ENCODE peak calls at places on chromosomes 4 and X, in five cellular contexts. One of them, this sample, is unnamed.

GRCh38 chr4:175705407-175705806 is 106.7 kb downstream of the GPM6A start:
- DNase-seq in stomach: no peak
- DNase-seq in transverse colon: no peak
- DNase-seq in HL-60: no peak
- DNase-seq in K562: no peak
- DNase-seq in this sample: no peak

GRCh38 chr4:156638925-156639605 is 332.5 kb downstream of the PDGFC start:
- DNase-seq in stomach: no peak
- DNase-seq in transverse colon: no peak
- DNase-seq in HL-60: no peak
- DNase-seq in K562: no peak
- DNase-seq in this sample: no peak

GRCh38 chrX:6021316-6022091 is 207.2 kb downstream of the NLGN4X start:
- DNase-seq in stomach: peak; percentile 49
- DNase-seq in transverse colon: peak; percentile 35
- DNase-seq in HL-60: peak; percentile 16
- DNase-seq in K562: no peak
- DNase-seq in this sample: no peak

GRCh38 chr4:62717144-62717543 is 1517.0 kb downstream of the ADGRL3 start:
- DNase-seq in stomach: no peak
- DNase-seq in transverse colon: no peak
- DNase-seq in HL-60: no peak
- DNase-seq in K562: no peak
- DNase-seq in this sample: no peak

GRCh38 chrX:20965270-20966044 is 408.8 kb upstream of the CNKSR2 start:
- DNase-seq in stomach: no peak
- DNase-seq in transverse colon: no peak
- DNase-seq in HL-60: no peak
- DNase-seq in K562: no peak
- DNase-seq in this sample: no peak

GRCh38 chr4:147370881-147371280 is 110.0 kb upstream of the EDNRA start:
- DNase-seq in stomach: peak; percentile 37
- DNase-seq in transverse colon: peak; percentile 70
- DNase-seq in HL-60: no peak
- DNase-seq in K562: no peak
- DNase-seq in this sample: no peak

GRCh38 chr4:185656467-185656890 is 121.2 kb upstream of the PDLIM3 start:
- DNase-seq in stomach: peak; percentile 60
- DNase-seq in transverse colon: peak; percentile 25
- DNase-seq in HL-60: no peak
- DNase-seq in K562: no peak
- DNase-seq in this sample: no peak

GRCh38 chrX:71998836-71999509 is 88.3 kb downstream of the NHSL2 start:
- DNase-seq in stomach: peak; percentile 38
- DNase-seq in transverse colon: no peak
- DNase-seq in HL-60: peak; percentile 49
- DNase-seq in K562: peak; percentile 42
- DNase-seq in this sample: no peak

GRCh38 chr4:183571350-183572076 is 66.7 kb downstream of the ING2 start:
- DNase-seq in stomach: peak; percentile 74
- DNase-seq in transverse colon: peak; percentile 28
- DNase-seq in HL-60: peak; percentile 18
- DNase-seq in K562: no peak
- DNase-seq in this sample: no peak

GRCh38 chrX:23788946-23789345 is 6.0 kb downstream of the SAT1 start:
- DNase-seq in stomach: no peak
- DNase-seq in transverse colon: no peak
- DNase-seq in HL-60: no peak
- DNase-seq in K562: no peak
- DNase-seq in this sample: no peak

GRCh38 chrX:105018865-105019264 is 201.6 kb downstream of the TEX13A start:
- DNase-seq in stomach: no peak
- DNase-seq in transverse colon: no peak
- DNase-seq in HL-60: no peak
- DNase-seq in K562: no peak
- DNase-seq in this sample: no peak

GRCh38 chr4:88320780-88321373 is 36.5 kb upstream of the PPM1K start:
- DNase-seq in stomach: peak; percentile 30
- DNase-seq in transverse colon: peak; percentile 38
- DNase-seq in HL-60: peak; percentile 69
- DNase-seq in K562: no peak
- DNase-seq in this sample: no peak

GRCh38 chr4:184843984-184844554 is 18.3 kb upstream of the ACSL1 start:
- DNase-seq in stomach: no peak
- DNase-seq in transverse colon: no peak
- DNase-seq in HL-60: no peak
- DNase-seq in K562: peak; percentile 88
- DNase-seq in this sample: no peak

GRCh38 chr4:101158136-101158485 is 189.2 kb downstream of the PPP3CA start:
- DNase-seq in stomach: no peak
- DNase-seq in transverse colon: no peak
- DNase-seq in HL-60: no peak
- DNase-seq in K562: no peak
- DNase-seq in this sample: no peak

GRCh38 chrX:110168585-110168984 is 149.3 kb downstream of the AMMECR1 start:
- DNase-seq in stomach: no peak
- DNase-seq in transverse colon: no peak
- DNase-seq in HL-60: no peak
- DNase-seq in K562: no peak
- DNase-seq in this sample: no peak

GRCh38 chr4:33883111-33883510 is 2361.2 kb downstream of the ARAP2 start:
- DNase-seq in stomach: no peak
- DNase-seq in transverse colon: no peak
- DNase-seq in HL-60: no peak
- DNase-seq in K562: no peak
- DNase-seq in this sample: no peak

GRCh38 chr4:69167300-69167699 is 47.2 kb downstream of the UGT2B11 start:
- DNase-seq in stomach: no peak
- DNase-seq in transverse colon: no peak
- DNase-seq in HL-60: no peak
- DNase-seq in K562: no peak
- DNase-seq in this sample: no peak

GRCh38 chrX:155870958-155871357 is 10.2 kb upstream of the VAMP7 start:
- DNase-seq in stomach: no peak
- DNase-seq in transverse colon: no peak
- DNase-seq in HL-60: no peak
- DNase-seq in K562: no peak
- DNase-seq in this sample: no peak

GRCh38 chr4:172169871-172170270 is 356.7 kb downstream of the GALNTL6 start:
- DNase-seq in stomach: no peak
- DNase-seq in transverse colon: no peak
- DNase-seq in HL-60: no peak
- DNase-seq in K562: no peak
- DNase-seq in this sample: no peak

GRCh38 chrX:134431894-134432293 is 28.1 kb upstream of the HPRT1 start:
- DNase-seq in stomach: no peak
- DNase-seq in transverse colon: no peak
- DNase-seq in HL-60: no peak
- DNase-seq in K562: no peak
- DNase-seq in this sample: no peak

GRCh38 chr4:88382621-88383020 is 4.0 kb downstream of the HERC6 start:
- DNase-seq in stomach: no peak
- DNase-seq in transverse colon: no peak
- DNase-seq in HL-60: no peak
- DNase-seq in K562: no peak
- DNase-seq in this sample: no peak

GRCh38 chrX:119654112-119654531 is 38.8 kb downstream of the SEPTIN6 start:
- DNase-seq in stomach: no peak
- DNase-seq in transverse colon: no peak
- DNase-seq in HL-60: no peak
- DNase-seq in K562: no peak
- DNase-seq in this sample: no peak

GRCh38 chr4:95599777-95600436 is 51.1 kb upstream of the UNC5C start:
- DNase-seq in stomach: no peak
- DNase-seq in transverse colon: no peak
- DNase-seq in HL-60: peak; percentile 46
- DNase-seq in K562: no peak
- DNase-seq in this sample: no peak

GRCh38 chr4:71066737-71067716 is 73.6 kb downstream of the DCK start:
- DNase-seq in stomach: no peak
- DNase-seq in transverse colon: no peak
- DNase-seq in HL-60: peak; percentile 3
- DNase-seq in K562: no peak
- DNase-seq in this sample: no peak

GRCh38 chr4:149291463-149291862 is 524.2 kb downstream of the IQCM start:
- DNase-seq in stomach: no peak
- DNase-seq in transverse colon: peak; percentile 8
- DNase-seq in HL-60: no peak
- DNase-seq in K562: no peak
- DNase-seq in this sample: no peak

GRCh38 chr4:7861440-7861881 is 78.2 kb downstream of the AFAP1 start:
- DNase-seq in stomach: no peak
- DNase-seq in transverse colon: no peak
- DNase-seq in HL-60: no peak
- DNase-seq in K562: no peak
- DNase-seq in this sample: no peak

GRCh38 chr4:37715889-37716402 is 29.8 kb upstream of the RELL1 start:
- DNase-seq in stomach: no peak
- DNase-seq in transverse colon: peak; percentile 82
- DNase-seq in HL-60: peak; percentile 33
- DNase-seq in K562: no peak
- DNase-seq in this sample: no peak

GRCh38 chr4:153651041-153651960 is 32.8 kb upstream of the TLR2 start:
- DNase-seq in stomach: no peak
- DNase-seq in transverse colon: peak; percentile 28
- DNase-seq in HL-60: peak; percentile 95
- DNase-seq in K562: no peak
- DNase-seq in this sample: no peak

GRCh38 chr4:186948361-186949291 is 225.0 kb upstream of the FAT1 start:
- DNase-seq in stomach: no peak
- DNase-seq in transverse colon: no peak
- DNase-seq in HL-60: no peak
- DNase-seq in K562: no peak
- DNase-seq in this sample: no peak

GRCh38 chr4:186943607-186943908 is 219.9 kb upstream of the FAT1 start:
- DNase-seq in stomach: no peak
- DNase-seq in transverse colon: no peak
- DNase-seq in HL-60: no peak
- DNase-seq in K562: no peak
- DNase-seq in this sample: no peak

GRCh38 chr4:186946140-186946539 is 222.5 kb upstream of the FAT1 start:
- DNase-seq in stomach: no peak
- DNase-seq in transverse colon: peak; percentile 50
- DNase-seq in HL-60: no peak
- DNase-seq in K562: no peak
- DNase-seq in this sample: no peak

GRCh38 chr4:186949847-186950246 is 226.2 kb upstream of the FAT1 start:
- DNase-seq in stomach: no peak
- DNase-seq in transverse colon: no peak
- DNase-seq in HL-60: no peak
- DNase-seq in K562: no peak
- DNase-seq in this sample: no peak

GRCh38 chr4:186946682-186947294 is 223.1 kb upstream of the FAT1 start:
- DNase-seq in stomach: peak; percentile 42
- DNase-seq in transverse colon: peak; percentile 80
- DNase-seq in HL-60: no peak
- DNase-seq in K562: peak; percentile 22
- DNase-seq in this sample: no peak
- TF ChIP-seq CTCF in stomach: peak; percentile 19
- TF ChIP-seq CTCF in transverse colon: peak; percentile 81
- TF ChIP-seq CTCF in HL-60: no peak
- TF ChIP-seq CTCF in K562: peak; percentile 70
- TF ChIP-seq CTCF in this sample: peak; percentile 9

DNA sequence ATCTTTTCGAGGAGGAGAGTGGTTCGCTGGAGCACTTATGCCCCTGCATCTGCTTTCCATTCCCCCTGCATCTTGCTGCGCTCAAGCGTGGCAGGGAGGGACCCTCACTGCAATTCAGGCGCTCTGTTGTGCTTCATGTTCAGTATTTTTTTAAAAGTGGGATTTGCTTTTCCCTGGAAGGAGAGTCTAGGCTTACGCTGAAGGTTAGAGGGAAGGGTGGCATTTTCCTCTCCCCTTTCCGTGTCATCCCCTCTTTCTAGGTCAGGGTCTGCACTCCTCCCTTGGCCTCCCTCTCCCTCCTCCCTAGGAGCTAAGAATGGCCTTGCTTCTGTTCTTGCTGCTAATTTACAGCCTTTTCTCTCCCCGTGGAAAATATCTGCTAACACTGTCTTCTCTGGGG is 202.1 kb upstream of the LEF1 start:
- DNase-seq in stomach: no peak
- DNase-seq in transverse colon: no peak
- DNase-seq in HL-60: no peak
- DNase-seq in K562: no peak
- DNase-seq in this sample: no peak
- TF ChIP-seq POLR2AphosphoS5 in stomach: no peak
- TF ChIP-seq POLR2AphosphoS5 in transverse colon: no peak
- TF ChIP-seq POLR2AphosphoS5 in HL-60: no peak
- TF ChIP-seq POLR2AphosphoS5 in K562: no peak
- TF ChIP-seq POLR2AphosphoS5 in this sample: no peak

GRCh38 chr4:116599859-116600258 is 485.5 kb downstream of the TRAM1L1 start:
- DNase-seq in stomach: no peak
- DNase-seq in transverse colon: no peak
- DNase-seq in HL-60: no peak
- DNase-seq in K562: no peak
- DNase-seq in this sample: no peak
- TF ChIP-seq CTCF in stomach: no peak
- TF ChIP-seq CTCF in transverse colon: no peak
- TF ChIP-seq CTCF in HL-60: no peak
- TF ChIP-seq CTCF in K562: no peak
- TF ChIP-seq CTCF in this sample: no peak

GRCh38 chrX:112645774-112646173 is 34.0 kb downstream of the LHFPL1 start:
- DNase-seq in stomach: no peak
- DNase-seq in transverse colon: no peak
- DNase-seq in HL-60: no peak
- DNase-seq in K562: no peak
- DNase-seq in this sample: no peak

GRCh38 chrX:112643721-112644120 is 36.0 kb downstream of the LHFPL1 start:
- DNase-seq in stomach: no peak
- DNase-seq in transverse colon: no peak
- DNase-seq in HL-60: no peak
- DNase-seq in K562: no peak
- DNase-seq in this sample: no peak

GRCh38 chrX:112646651-112647050 is 33.1 kb downstream of the LHFPL1 start:
- DNase-seq in stomach: no peak
- DNase-seq in transverse colon: no peak
- DNase-seq in HL-60: no peak
- DNase-seq in K562: no peak
- DNase-seq in this sample: no peak

GRCh38 chrX:112642349-112642748 is 37.4 kb downstream of the LHFPL1 start:
- DNase-seq in stomach: peak; percentile 31
- DNase-seq in transverse colon: peak; percentile 9
- DNase-seq in HL-60: peak; percentile 25
- DNase-seq in K562: peak; percentile 18
- DNase-seq in this sample: no peak

DNA sequence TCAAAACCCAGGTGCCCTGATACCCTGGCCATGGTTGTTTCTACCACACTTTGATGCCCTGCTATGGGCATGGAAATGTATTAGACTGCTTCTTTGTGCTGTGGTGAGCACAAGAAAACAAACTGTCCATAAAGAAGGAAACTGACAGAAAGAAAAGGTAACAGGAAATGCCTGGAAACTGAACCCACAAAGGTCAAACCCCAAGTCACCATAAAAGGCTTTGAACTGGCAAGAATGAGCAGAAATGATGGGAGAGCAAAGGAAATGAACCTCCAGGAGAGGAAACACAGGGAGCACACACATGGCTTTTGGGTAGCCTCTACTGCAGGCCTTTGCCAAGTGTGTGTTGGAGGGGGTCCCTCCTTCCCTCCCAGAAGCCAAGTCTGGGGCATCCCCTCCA is 35.0 kb downstream of the LHFPL1 start:
- DNase-seq in stomach: no peak
- DNase-seq in transverse colon: no peak
- DNase-seq in HL-60: no peak
- DNase-seq in K562: no peak
- DNase-seq in this sample: no peak
- TF ChIP-seq POLR2AphosphoS5 in stomach: no peak
- TF ChIP-seq POLR2AphosphoS5 in transverse colon: no peak
- TF ChIP-seq POLR2AphosphoS5 in HL-60: no peak
- TF ChIP-seq POLR2AphosphoS5 in K562: no peak
- TF ChIP-seq POLR2AphosphoS5 in this sample: no peak

This sample was measured in suprapubic skin.